ENCODE peak calls at places on chromosomes 3 and 15, in nine cellular contexts. E is thoracic aorta; V is right atrium auricular region; D is astrocyte; Q is transverse colon; C is upper lobe of right lung; O is breast epithelium; S is CD8-positive, alpha-beta T cell; M is ascending aorta. A is an unnamed sample. For H3K36me3 and H3K4me1, the result is how much of the 10 kb centered on the place peaks cover.

GRCh38 chr3:195790891-195791290 is 20.8 kb downstream of the MUC4 start:
- DNase-seq in V (no peak), S (no peak), D (no peak), E (no peak), M (no peak), C (no peak), O (no peak), Q (no peak), A (no peak)

GRCh38 chr3:149703474-149703873 is 45.6 kb upstream of the WWTR1 start:
- DNase-seq in O (no peak), E (no peak), D (peak), V (no peak), C (no peak), M (no peak), Q (peak), S (no peak), A (peak)

GRCh38 chr3:143652118-143652517 is 196.2 kb downstream of the SLC9A9 start:
- DNase-seq in Q (no peak), C (no peak), S (no peak), D (no peak), O (no peak), V (no peak), E (no peak), M (no peak), A (no peak)

GRCh38 chr3:111845996-111846395 is 13.1 kb upstream of the PHLDB2 start:
- DNase-seq in C (no peak), E (no peak), D (no peak), O (no peak), M (no peak), V (no peak), Q (no peak), S (no peak), A (no peak)

GRCh38 chr3:105495021-105495420 is 128.3 kb downstream of the ALCAM start:
- DNase-seq in C (no peak), E (no peak), M (no peak), S (no peak), Q (no peak), D (peak), V (no peak), O (no peak), A (no peak)

GRCh38 chr15:74383695-74384565 is 16.5 kb upstream of the CYP11A1 start:
- DNase-seq in E (no peak), M (no peak), D (peak), S (no peak), V (no peak), O (no peak), C (no peak), Q (no peak), A (no peak)

GRCh38 chr3:24496529-24497482 is 2.2 kb upstream of the THRB start:
- DNase-seq in Q (peak), S (no peak), D (peak), M (peak), E (peak), V (peak), O (no peak), C (peak), A (peak)

GRCh38 chr3:186004671-186005070 is 66.9 kb upstream of the TRA2B start:
- DNase-seq in E (no peak), S (no peak), M (no peak), V (no peak), Q (no peak), C (no peak), D (no peak), O (no peak), A (no peak)

GRCh38 chr3:58299839-58300516 is 6.1 kb upstream of the RPP14 start:
- DNase-seq in Q (no peak), S (no peak), C (no peak), V (no peak), D (no peak), E (no peak), O (no peak), M (no peak), A (no peak)

GRCh38 chr15:90588427-90588826 is 58.7 kb downstream of the CRTC3 start:
- DNase-seq in V (no peak), S (no peak), C (no peak), O (no peak), M (no peak), D (peak), Q (no peak), E (no peak), A (no peak)

GRCh38 chr15:48899793-48900192 is 21.9 kb downstream of the EID1 start:
- DNase-seq in D (no peak), Q (no peak), V (no peak), O (no peak), E (no peak), M (no peak), C (no peak), S (no peak), A (no peak)

GRCh38 chr3:123476967-123477750 is 28.3 kb upstream of the ADCY5 start:
- DNase-seq in D (no peak), O (no peak), Q (no peak), C (no peak), M (no peak), V (no peak), S (no peak), E (no peak), A (no peak)

GRCh38 chr3:109806929-109807328 is 469.6 kb upstream of the DPPA4 start:
- DNase-seq in O (no peak), E (no peak), S (peak), V (no peak), D (peak), M (no peak), C (no peak), Q (no peak), A (no peak)

GRCh38 chr3:194346621-194347020 is 4.5 kb downstream of the CPN2 start:
- DNase-seq in V (no peak), C (no peak), Q (no peak), D (no peak), E (no peak), M (no peak), S (no peak), O (no peak), A (no peak)

GRCh38 chr3:142987080-142987700 is 14.2 kb upstream of the U2SURP start:
- DNase-seq in M (no peak), Q (no peak), C (no peak), O (no peak), D (no peak), E (no peak), V (no peak), S (no peak), A (no peak)

GRCh38 chr15:63191895-63192603 is 2.6 kb downstream of the RAB8B start:
- DNase-seq in Q (peak), M (no peak), O (no peak), C (no peak), S (peak), D (no peak), V (peak), E (no peak), A (no peak)

GRCh38 chr3:35639251-35640185 is at the start of gene ARPP21:
- DNase-seq in O (no peak), E (no peak), Q (no peak), D (peak), M (peak), C (peak), V (no peak), S (no peak), A (no peak)

GRCh38 chr15:81087121-81087520 is 46.9 kb upstream of the CFAP161 start:
- DNase-seq in Q (no peak), E (no peak), O (no peak), C (no peak), S (no peak), D (no peak), M (no peak), V (no peak), A (no peak)

GRCh38 chr3:29430558-29430971 is 149.7 kb downstream of the RBMS3 start:
- DNase-seq in V (no peak), M (no peak), Q (no peak), S (no peak), O (no peak), E (no peak), C (no peak), D (peak), A (no peak)

GRCh38 chr3:6354653-6355052 is 506.3 kb upstream of the GRM7 start:
- DNase-seq in C (no peak), M (no peak), S (no peak), O (no peak), D (no peak), Q (no peak), V (no peak), E (no peak), A (no peak)

GRCh38 chr15:87135109-87135508 is 1055.4 kb downstream of the AGBL1 start:
- DNase-seq in O (no peak), S (no peak), V (no peak), M (no peak), C (no peak), E (no peak), D (no peak), Q (no peak), A (no peak)

GRCh38 chr3:183650554-183650953 is 15.1 kb downstream of the KLHL24 start:
- DNase-seq in V (no peak), E (no peak), C (no peak), S (no peak), O (no peak), Q (no peak), M (no peak), D (peak), A (no peak)

GRCh38 chr15:77040673-77041072 is 30.2 kb downstream of the TSPAN3 start:
- DNase-seq in M (no peak), Q (no peak), V (no peak), C (no peak), E (no peak), D (peak), S (no peak), O (no peak), A (no peak)

GRCh38 chr3:97481416-97481815 is 283.1 kb upstream of the ARL6 start:
- DNase-seq in S (no peak), D (no peak), C (no peak), E (no peak), M (no peak), O (no peak), Q (no peak), V (no peak), A (no peak)

GRCh38 chr15:46277994-46278885 is 643.4 kb downstream of the SQOR start:
- DNase-seq in Q (no peak), C (no peak), D (no peak), V (no peak), E (no peak), S (no peak), M (no peak), O (no peak), A (no peak)

GRCh38 chr3:196422976-196423781 is 9.0 kb downstream of the UBXN7 start:
- DNase-seq in S (no peak), M (no peak), Q (peak), O (peak), V (peak), E (no peak), C (no peak), D (peak), A (peak)

GRCh38 chr3:54123538-54124196 is 1.3 kb downstream of the CACNA2D3 start:
- DNase-seq in C (no peak), V (no peak), O (no peak), M (no peak), Q (no peak), S (no peak), E (no peak), D (peak), A (no peak)

DNA sequence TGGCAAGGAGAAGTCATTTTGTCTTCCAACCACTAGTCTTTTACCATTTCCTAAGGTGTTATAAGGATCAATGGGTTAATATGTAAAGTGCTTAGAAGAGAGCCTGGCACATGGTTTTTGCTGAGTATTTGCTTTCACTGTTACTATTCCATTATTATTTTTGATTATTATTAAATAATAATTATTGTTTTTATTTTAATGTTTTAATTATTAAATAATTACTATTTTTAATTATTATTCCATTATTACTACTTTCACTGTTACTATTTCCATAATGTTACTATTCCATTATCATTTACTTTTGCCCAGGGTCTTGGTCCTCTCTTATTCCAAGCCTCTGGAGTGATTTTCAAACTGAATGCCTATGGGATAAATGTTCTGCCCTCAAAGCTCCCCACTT is 48.5 kb downstream of the FSTL1 start:
- DNase-seq in Q (no peak), V (no peak), E (no peak), C (no peak), O (no peak), D (no peak), S (no peak), M (no peak), A (no peak)
- H3K36me3 ChIP-seq in Q (under half), V (half or more), E (half or more), C (half or more), O (under half), D (half or more), S (under half), M (half or more), A (half or more)

GRCh38 chr15:65518633-65519285 is 1.3 kb upstream of the DPP8 start:
- DNase-seq in M (no peak), C (no peak), D (no peak), V (no peak), S (no peak), E (no peak), O (no peak), Q (no peak), A (no peak)

GRCh38 chr15:65521355-65521754 is 3.9 kb upstream of the DPP8 start:
- DNase-seq in D (no peak), S (no peak), M (no peak), O (no peak), E (no peak), C (no peak), V (no peak), Q (no peak), A (no peak)

GRCh38 chr15:65519781-65520299 is 2.4 kb upstream of the DPP8 start:
- DNase-seq in M (no peak), D (no peak), V (no peak), C (no peak), O (no peak), Q (no peak), E (no peak), S (no peak), A (no peak)

GRCh38 chr15:65516997-65517865 is at the start of gene DPP8:
- DNase-seq in C (peak), M (peak), D (peak), S (peak), O (peak), Q (peak), V (peak), E (peak), A (peak)

DNA sequence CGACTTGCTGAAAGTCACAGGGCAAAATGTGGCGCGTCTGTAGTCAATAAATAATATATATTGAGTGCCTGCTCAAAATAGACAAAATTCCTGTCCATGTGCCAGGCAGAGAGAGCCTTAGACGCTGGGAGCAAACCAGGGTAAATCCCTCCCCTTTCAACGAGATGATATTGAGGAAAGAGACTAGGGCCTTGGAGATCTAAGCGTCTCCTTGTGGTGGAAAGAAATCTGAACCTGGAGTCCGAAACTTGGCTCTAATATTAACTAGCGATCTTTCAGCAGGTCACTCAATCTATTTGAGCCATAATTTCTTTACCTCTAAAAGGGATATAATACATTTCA is 348 bp upstream of the DPP8 start:
- DNase-seq in Q (no peak), S (no peak), O (no peak), V (no peak), M (no peak), D (no peak), C (no peak), E (no peak), A (no peak)
- H3K4me3 ChIP-seq in Q (peak), S (peak), O (peak), V (peak), M (peak), D (peak), C (peak), E (peak), A (peak)

GRCh38 chr3:152323834-152324233 is 55.1 kb downstream of the MBNL1 start:
- DNase-seq in C (no peak), M (no peak), E (no peak), S (no peak), O (no peak), V (no peak), Q (no peak), D (no peak), A (no peak)
- H3K4me1 ChIP-seq in C (half or more), M (under half), E (half or more), S (half or more), O (under half), V (under half), Q (half or more), D (under half), A (half or more)

GRCh38 chr3:99870712-99871111 is 53.0 kb downstream of the CMSS1 start:
- DNase-seq in Q (no peak), E (no peak), D (no peak), S (no peak), M (no peak), C (no peak), O (no peak), V (no peak), A (no peak)
- H3K36me3 ChIP-seq in Q (under half), E (under half), D (under half), S (under half), M (half or more), C (under half), O (under half), V (under half), A (under half)

A was measured in left ventricle myocardium inferior.